ENCODE peak calls at places on chromosomes 5 and 9, in four cellular contexts. One of them, this sample, is unnamed.

GRCh38 chr5:112586596-112587062 is 151.1 kb upstream of the APC start:
- DNase-seq in SK-N-SH: no peak
- DNase-seq in H1: no peak
- DNase-seq in HepG2: peak; percentile 58
- DNase-seq in this sample: no peak

GRCh38 chr9:38423939-38424843 is at the start of gene IGFBPL1:
- DNase-seq in SK-N-SH: peak; percentile 89
- DNase-seq in H1: no peak
- DNase-seq in HepG2: no peak
- DNase-seq in this sample: peak; percentile 36

GRCh38 chr5:12392246-12392645 is 488.0 kb upstream of the CTNND2 start:
- DNase-seq in SK-N-SH: no peak
- DNase-seq in H1: no peak
- DNase-seq in HepG2: no peak
- DNase-seq in this sample: no peak

GRCh38 chr5:7714119-7714518 is 136.8 kb downstream of the CFAP90 start:
- DNase-seq in SK-N-SH: no peak
- DNase-seq in H1: no peak
- DNase-seq in HepG2: no peak
- DNase-seq in this sample: no peak

GRCh38 chr5:151223447-151224264 is at the start of gene CCDC69:
- DNase-seq in SK-N-SH: peak; percentile 89
- DNase-seq in H1: no peak
- DNase-seq in HepG2: peak; percentile 52
- DNase-seq in this sample: peak; percentile 75

GRCh38 chr5:121380066-121380465 is 471.6 kb upstream of the FTMT start:
- DNase-seq in SK-N-SH: no peak
- DNase-seq in H1: no peak
- DNase-seq in HepG2: no peak
- DNase-seq in this sample: no peak

GRCh38 chr5:93019896-93020295 is 561.1 kb downstream of the NR2F1-AS1 start:
- DNase-seq in SK-N-SH: no peak
- DNase-seq in H1: no peak
- DNase-seq in HepG2: no peak
- DNase-seq in this sample: no peak

GRCh38 chr9:136520053-136520540 is 25.8 kb downstream of the NOTCH1 start:
- DNase-seq in SK-N-SH: no peak
- DNase-seq in H1: no peak
- DNase-seq in HepG2: peak; percentile 80
- DNase-seq in this sample: no peak

GRCh38 chr5:84255318-84255717 is 129.4 kb downstream of the EDIL3 start:
- DNase-seq in SK-N-SH: peak; percentile 27
- DNase-seq in H1: no peak
- DNase-seq in HepG2: peak; percentile 3
- DNase-seq in this sample: peak; percentile 6

GRCh38 chr5:933251-933861 is 40.7 kb downstream of the TRIP13 start:
- DNase-seq in SK-N-SH: no peak
- DNase-seq in H1: no peak
- DNase-seq in HepG2: no peak
- DNase-seq in this sample: no peak

GRCh38 chr9:116933251-116933650 is 246.1 kb downstream of the TRIM32 start:
- DNase-seq in SK-N-SH: no peak
- DNase-seq in H1: no peak
- DNase-seq in HepG2: no peak
- DNase-seq in this sample: no peak

GRCh38 chr9:112332674-112332976 is 794 bp downstream of the PTBP3 start:
- DNase-seq in SK-N-SH: no peak
- DNase-seq in H1: no peak
- DNase-seq in HepG2: no peak
- DNase-seq in this sample: no peak

GRCh38 chr5:137340899-137341298 is 158.2 kb downstream of the SPOCK1 start:
- DNase-seq in SK-N-SH: no peak
- DNase-seq in H1: no peak
- DNase-seq in HepG2: no peak
- DNase-seq in this sample: no peak

GRCh38 chr9:136372561-136373299 is 739 bp downstream of the CARD9 start:
- DNase-seq in SK-N-SH: peak; percentile 84
- DNase-seq in H1: no peak
- DNase-seq in HepG2: peak; percentile 74
- DNase-seq in this sample: no peak

GRCh38 chr9:99114846-99115500 is 10.1 kb downstream of the TGFBR1 start:
- DNase-seq in SK-N-SH: no peak
- DNase-seq in H1: no peak
- DNase-seq in HepG2: no peak
- DNase-seq in this sample: no peak

GRCh38 chr5:5767286-5767928 is 344.9 kb downstream of the ICE1 start:
- DNase-seq in SK-N-SH: no peak
- DNase-seq in H1: no peak
- DNase-seq in HepG2: no peak
- DNase-seq in this sample: no peak

GRCh38 chr9:90641868-90642558 is 611 bp downstream of the DIRAS2 start:
- DNase-seq in SK-N-SH: no peak
- DNase-seq in H1: no peak
- DNase-seq in HepG2: no peak
- DNase-seq in this sample: no peak

GRCh38 chr5:175815126-175815913 is 56.1 kb upstream of the CPLX2 start:
- DNase-seq in SK-N-SH: no peak
- DNase-seq in H1: no peak
- DNase-seq in HepG2: no peak
- DNase-seq in this sample: no peak

GRCh38 chr5:175814676-175815075 is 56.7 kb upstream of the CPLX2 start:
- DNase-seq in SK-N-SH: peak; percentile 67
- DNase-seq in H1: no peak
- DNase-seq in HepG2: no peak
- DNase-seq in this sample: no peak

GRCh38 chr5:175820230-175820629 is 51.1 kb upstream of the CPLX2 start:
- DNase-seq in SK-N-SH: no peak
- DNase-seq in H1: no peak
- DNase-seq in HepG2: no peak
- DNase-seq in this sample: no peak

GRCh38 chr5:175813943-175814630 is 57.3 kb upstream of the CPLX2 start:
- DNase-seq in SK-N-SH: peak; percentile 75
- DNase-seq in H1: no peak
- DNase-seq in HepG2: no peak
- DNase-seq in this sample: no peak

GRCh38 chr5:175816348-175816747 is 55.0 kb upstream of the CPLX2 start:
- DNase-seq in SK-N-SH: no peak
- DNase-seq in H1: no peak
- DNase-seq in HepG2: peak; percentile 27
- DNase-seq in this sample: no peak
- TF ChIP-seq TAF1 in SK-N-SH: no peak
- TF ChIP-seq TAF1 in H1: no peak
- TF ChIP-seq TAF1 in HepG2: no peak
- TF ChIP-seq TAF1 in this sample: no peak

GRCh38 chr5:17398866-17399835 is 98.9 kb upstream of the TAF11L2 start:
- DNase-seq in SK-N-SH: no peak
- DNase-seq in H1: no peak
- DNase-seq in HepG2: no peak
- DNase-seq in this sample: no peak

GRCh38 chr5:17396247-17396646 is 101.8 kb upstream of the TAF11L2 start:
- DNase-seq in SK-N-SH: no peak
- DNase-seq in H1: no peak
- DNase-seq in HepG2: no peak
- DNase-seq in this sample: no peak

GRCh38 chr5:17400724-17401508 is 97.1 kb upstream of the TAF11L2 start:
- DNase-seq in SK-N-SH: no peak
- DNase-seq in H1: no peak
- DNase-seq in HepG2: no peak
- DNase-seq in this sample: no peak

GRCh38 chr5:17399931-17400330 is 98.1 kb upstream of the TAF11L2 start:
- DNase-seq in SK-N-SH: no peak
- DNase-seq in H1: no peak
- DNase-seq in HepG2: no peak
- DNase-seq in this sample: no peak

GRCh38 chr5:17398439-17398838 is 99.6 kb upstream of the TAF11L2 start:
- DNase-seq in SK-N-SH: peak; percentile 60
- DNase-seq in H1: no peak
- DNase-seq in HepG2: no peak
- DNase-seq in this sample: no peak
- TF ChIP-seq TAF1 in SK-N-SH: no peak
- TF ChIP-seq TAF1 in H1: no peak
- TF ChIP-seq TAF1 in HepG2: no peak
- TF ChIP-seq TAF1 in this sample: no peak

GRCh38 chr9:70015099-70015498 is 28.5 kb upstream of the MAMDC2 start:
- DNase-seq in SK-N-SH: no peak
- DNase-seq in H1: no peak
- DNase-seq in HepG2: no peak
- DNase-seq in this sample: no peak

GRCh38 chr9:70021026-70021571 is 22.5 kb upstream of the MAMDC2 start:
- DNase-seq in SK-N-SH: no peak
- DNase-seq in H1: no peak
- DNase-seq in HepG2: no peak
- DNase-seq in this sample: no peak

GRCh38 chr9:70020217-70020616 is 23.4 kb upstream of the MAMDC2 start:
- DNase-seq in SK-N-SH: no peak
- DNase-seq in H1: no peak
- DNase-seq in HepG2: no peak
- DNase-seq in this sample: no peak
- TF ChIP-seq TAF1 in SK-N-SH: no peak
- TF ChIP-seq TAF1 in H1: no peak
- TF ChIP-seq TAF1 in HepG2: no peak
- TF ChIP-seq TAF1 in this sample: no peak

GRCh38 chr9:22342489-22343217 is 104.0 kb upstream of the DMRTA1 start:
- DNase-seq in SK-N-SH: no peak
- DNase-seq in H1: no peak
- DNase-seq in HepG2: peak; percentile 27
- DNase-seq in this sample: no peak
- TF ChIP-seq TAF1 in SK-N-SH: no peak
- TF ChIP-seq TAF1 in H1: no peak
- TF ChIP-seq TAF1 in HepG2: no peak
- TF ChIP-seq TAF1 in this sample: no peak

GRCh38 chr9:126151031-126151670 is 175.5 kb upstream of the MVB12B start:
- DNase-seq in SK-N-SH: peak; percentile 45
- DNase-seq in H1: no peak
- DNase-seq in HepG2: peak; percentile 72
- DNase-seq in this sample: no peak
- TF ChIP-seq TAF1 in SK-N-SH: no peak
- TF ChIP-seq TAF1 in H1: no peak
- TF ChIP-seq TAF1 in HepG2: no peak
- TF ChIP-seq TAF1 in this sample: no peak

DNA sequence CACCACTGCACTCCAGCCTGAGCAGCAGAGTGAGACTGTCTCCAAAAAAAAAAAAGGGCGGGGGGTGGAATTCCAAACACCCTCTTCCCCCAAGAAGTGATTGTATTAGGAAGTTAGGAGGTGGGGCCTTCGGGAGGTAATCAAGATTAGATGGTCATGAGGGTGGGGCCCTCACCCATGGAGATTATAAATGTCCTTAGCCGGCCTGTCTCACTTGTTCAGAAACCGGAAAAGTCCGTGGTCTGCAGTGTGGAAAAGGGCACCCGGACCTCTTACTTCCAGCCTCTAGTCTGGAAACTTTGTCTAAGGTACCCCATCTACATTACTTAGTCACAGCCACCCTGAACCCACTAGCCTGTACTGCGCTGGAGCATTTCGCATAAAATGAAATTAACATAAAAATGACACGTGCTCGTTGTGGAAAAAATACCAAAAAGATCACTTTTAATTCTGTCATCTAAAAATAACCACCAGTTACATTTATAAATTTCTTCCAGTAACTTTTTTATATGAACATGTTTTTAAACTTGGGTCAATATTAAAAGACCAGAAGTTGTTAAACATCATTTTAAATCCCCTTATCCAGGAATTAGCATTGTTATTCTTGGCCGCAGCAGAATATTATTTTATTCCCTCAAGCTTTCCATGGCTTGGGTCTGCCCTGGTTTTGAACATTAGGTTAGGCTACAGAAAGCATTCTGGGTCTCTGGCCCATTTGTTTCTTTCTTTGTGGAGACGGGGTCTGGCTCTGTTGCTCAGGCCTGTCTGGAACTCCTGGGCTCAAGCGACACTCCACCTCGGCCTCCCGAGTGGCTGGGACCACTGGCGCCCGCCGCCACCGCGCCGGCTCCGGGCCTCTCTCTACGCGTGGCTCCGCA is 1.1 kb upstream of the CKS2 start:
- DNase-seq in SK-N-SH: peak; percentile 11
- DNase-seq in H1: no peak
- DNase-seq in HepG2: no peak
- DNase-seq in this sample: no peak
- TF ChIP-seq TAF1 in SK-N-SH: no peak
- TF ChIP-seq TAF1 in H1: no peak
- TF ChIP-seq TAF1 in HepG2: no peak
- TF ChIP-seq TAF1 in this sample: no peak

GRCh38 chr9:123607987-123608565 is 252.1 kb downstream of the CRB2 start:
- DNase-seq in SK-N-SH: no peak
- DNase-seq in H1: no peak
- DNase-seq in HepG2: no peak
- DNase-seq in this sample: peak; percentile 41
- TF ChIP-seq TAF1 in SK-N-SH: no peak
- TF ChIP-seq TAF1 in H1: no peak
- TF ChIP-seq TAF1 in HepG2: no peak
- TF ChIP-seq TAF1 in this sample: no peak

DNA sequence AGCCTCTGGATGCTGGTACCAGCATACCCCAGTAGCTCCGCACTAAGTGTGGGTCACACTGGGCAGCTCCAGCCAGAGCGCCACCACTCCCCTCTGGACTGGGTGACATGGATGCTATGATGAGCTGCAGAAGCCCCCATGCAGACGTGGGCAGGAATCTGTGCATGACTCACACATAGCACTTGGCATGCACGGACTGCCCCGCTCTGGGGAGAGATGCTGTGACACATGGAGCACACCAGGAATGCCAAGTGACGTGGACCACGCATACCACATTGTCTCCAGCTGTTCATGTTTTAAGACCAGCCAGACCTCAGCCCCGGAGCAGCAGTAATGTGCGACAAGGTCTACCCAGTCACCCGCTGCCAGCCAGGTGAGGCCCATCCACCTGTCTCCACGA is 64.1 kb downstream of the SEMA4D start:
- DNase-seq in SK-N-SH: no peak
- DNase-seq in H1: no peak
- DNase-seq in HepG2: no peak
- DNase-seq in this sample: no peak
- TF ChIP-seq TAF1 in SK-N-SH: no peak
- TF ChIP-seq TAF1 in H1: no peak
- TF ChIP-seq TAF1 in HepG2: no peak
- TF ChIP-seq TAF1 in this sample: no peak